ENCODE peak calls at places on chromosomes 6 and 20, in eight cellular contexts. One of them, this sample, is unnamed. For H3K9me3, the result is how much of the 10 kb centered on the place peaks cover.

GRCh38 chr20:11902264-11902663 is 15.4 kb upstream of the BTBD3 start:
- DNase-seq in A549: no peak
- DNase-seq in prostate gland: no peak
- DNase-seq in CD8-positive, alpha-beta memory T cell: no peak
- DNase-seq in CD8-positive, alpha-beta T cell: no peak
- DNase-seq in breast epithelium: no peak
- DNase-seq in Peyer's patch: no peak
- DNase-seq in adrenal gland: no peak
- DNase-seq in this sample: no peak

GRCh38 chr6:225121-225721 is 67.1 kb upstream of the DUSP22 start:
- DNase-seq in Peyer's patch: peak
- DNase-seq in breast epithelium: peak
- DNase-seq in adrenal gland: no peak
- DNase-seq in prostate gland: no peak
- DNase-seq in A549: no peak
- DNase-seq in CD8-positive, alpha-beta T cell: no peak
- DNase-seq in CD8-positive, alpha-beta memory T cell: no peak
- DNase-seq in this sample: no peak

GRCh38 chr6:4603291-4603690 is 172.9 kb upstream of the CDYL start:
- DNase-seq in adrenal gland: peak
- DNase-seq in Peyer's patch: peak
- DNase-seq in CD8-positive, alpha-beta memory T cell: no peak
- DNase-seq in A549: no peak
- DNase-seq in breast epithelium: no peak
- DNase-seq in prostate gland: no peak
- DNase-seq in CD8-positive, alpha-beta T cell: no peak
- DNase-seq in this sample: no peak

GRCh38 chr6:82781805-82782204 is 283.8 kb downstream of the UBE3D start:
- DNase-seq in CD8-positive, alpha-beta T cell: no peak
- DNase-seq in breast epithelium: no peak
- DNase-seq in adrenal gland: no peak
- DNase-seq in prostate gland: no peak
- DNase-seq in CD8-positive, alpha-beta memory T cell: no peak
- DNase-seq in A549: no peak
- DNase-seq in Peyer's patch: no peak
- DNase-seq in this sample: no peak

GRCh38 chr6:162728706-162729105 is 932 bp downstream of the PACRG start:
- DNase-seq in CD8-positive, alpha-beta memory T cell: no peak
- DNase-seq in Peyer's patch: no peak
- DNase-seq in A549: no peak
- DNase-seq in breast epithelium: no peak
- DNase-seq in CD8-positive, alpha-beta T cell: no peak
- DNase-seq in adrenal gland: no peak
- DNase-seq in prostate gland: no peak
- DNase-seq in this sample: no peak

GRCh38 chr20:52083627-52084232 is 107.8 kb downstream of the ZFP64 start:
- DNase-seq in Peyer's patch: no peak
- DNase-seq in adrenal gland: peak
- DNase-seq in prostate gland: peak
- DNase-seq in A549: peak
- DNase-seq in CD8-positive, alpha-beta T cell: no peak
- DNase-seq in CD8-positive, alpha-beta memory T cell: no peak
- DNase-seq in breast epithelium: peak
- DNase-seq in this sample: no peak

GRCh38 chr6:129353067-129353466 is 356.9 kb downstream of the ARHGAP18 start:
- DNase-seq in Peyer's patch: no peak
- DNase-seq in CD8-positive, alpha-beta T cell: no peak
- DNase-seq in prostate gland: peak
- DNase-seq in A549: no peak
- DNase-seq in CD8-positive, alpha-beta memory T cell: no peak
- DNase-seq in adrenal gland: no peak
- DNase-seq in breast epithelium: no peak
- DNase-seq in this sample: no peak

GRCh38 chr6:24927985-24928735 is 7.6 kb downstream of the RIPOR2 start:
- DNase-seq in breast epithelium: no peak
- DNase-seq in Peyer's patch: no peak
- DNase-seq in prostate gland: no peak
- DNase-seq in A549: no peak
- DNase-seq in adrenal gland: no peak
- DNase-seq in CD8-positive, alpha-beta T cell: no peak
- DNase-seq in CD8-positive, alpha-beta memory T cell: no peak
- DNase-seq in this sample: no peak

GRCh38 chr6:56860466-56860865 is 94.4 kb upstream of the BEND6 start:
- DNase-seq in CD8-positive, alpha-beta T cell: no peak
- DNase-seq in prostate gland: no peak
- DNase-seq in breast epithelium: no peak
- DNase-seq in CD8-positive, alpha-beta memory T cell: no peak
- DNase-seq in adrenal gland: no peak
- DNase-seq in A549: no peak
- DNase-seq in Peyer's patch: no peak
- DNase-seq in this sample: no peak

GRCh38 chr6:35310265-35310831 is 12.7 kb downstream of the DEF6 start:
- DNase-seq in CD8-positive, alpha-beta T cell: no peak
- DNase-seq in breast epithelium: no peak
- DNase-seq in Peyer's patch: no peak
- DNase-seq in CD8-positive, alpha-beta memory T cell: peak
- DNase-seq in prostate gland: no peak
- DNase-seq in A549: no peak
- DNase-seq in adrenal gland: no peak
- DNase-seq in this sample: no peak

GRCh38 chr6:109443425-109443950 is 3.0 kb downstream of the SMPD2 start:
- DNase-seq in CD8-positive, alpha-beta memory T cell: no peak
- DNase-seq in breast epithelium: no peak
- DNase-seq in adrenal gland: no peak
- DNase-seq in A549: no peak
- DNase-seq in prostate gland: no peak
- DNase-seq in Peyer's patch: no peak
- DNase-seq in CD8-positive, alpha-beta T cell: no peak
- DNase-seq in this sample: no peak

GRCh38 chr6:33958208-33958862 is 154.5 kb upstream of the MLN start:
- DNase-seq in CD8-positive, alpha-beta T cell: no peak
- DNase-seq in A549: no peak
- DNase-seq in CD8-positive, alpha-beta memory T cell: no peak
- DNase-seq in breast epithelium: no peak
- DNase-seq in adrenal gland: no peak
- DNase-seq in prostate gland: no peak
- DNase-seq in Peyer's patch: no peak
- DNase-seq in this sample: no peak

GRCh38 chr6:151523034-151523433 is 29.2 kb downstream of the CCDC170 start:
- DNase-seq in CD8-positive, alpha-beta memory T cell: no peak
- DNase-seq in prostate gland: no peak
- DNase-seq in breast epithelium: no peak
- DNase-seq in adrenal gland: no peak
- DNase-seq in Peyer's patch: no peak
- DNase-seq in CD8-positive, alpha-beta T cell: no peak
- DNase-seq in A549: no peak
- DNase-seq in this sample: no peak
- H3K9me3 ChIP-seq in CD8-positive, alpha-beta memory T cell: under half
- H3K9me3 ChIP-seq in prostate gland: under half
- H3K9me3 ChIP-seq in breast epithelium: under half
- H3K9me3 ChIP-seq in adrenal gland: under half
- H3K9me3 ChIP-seq in Peyer's patch: under half
- H3K9me3 ChIP-seq in CD8-positive, alpha-beta T cell: under half
- H3K9me3 ChIP-seq in A549: under half
- H3K9me3 ChIP-seq in this sample: under half

GRCh38 chr20:56212071-56212470 is 36.5 kb upstream of the MC3R start:
- DNase-seq in breast epithelium: no peak
- DNase-seq in A549: no peak
- DNase-seq in prostate gland: no peak
- DNase-seq in CD8-positive, alpha-beta T cell: no peak
- DNase-seq in Peyer's patch: no peak
- DNase-seq in CD8-positive, alpha-beta memory T cell: no peak
- DNase-seq in adrenal gland: no peak
- DNase-seq in this sample: no peak
- H3K9me3 ChIP-seq in breast epithelium: under half
- H3K9me3 ChIP-seq in A549: under half
- H3K9me3 ChIP-seq in prostate gland: under half
- H3K9me3 ChIP-seq in CD8-positive, alpha-beta T cell: under half
- H3K9me3 ChIP-seq in Peyer's patch: under half
- H3K9me3 ChIP-seq in CD8-positive, alpha-beta memory T cell: under half
- H3K9me3 ChIP-seq in adrenal gland: under half
- H3K9me3 ChIP-seq in this sample: under half

GRCh38 chr6:141349710-141350109 is 783.0 kb upstream of the GJE1 start:
- DNase-seq in CD8-positive, alpha-beta memory T cell: no peak
- DNase-seq in CD8-positive, alpha-beta T cell: no peak
- DNase-seq in adrenal gland: no peak
- DNase-seq in breast epithelium: no peak
- DNase-seq in Peyer's patch: no peak
- DNase-seq in A549: no peak
- DNase-seq in prostate gland: no peak
- DNase-seq in this sample: no peak
- H3K9me3 ChIP-seq in CD8-positive, alpha-beta memory T cell: under half
- H3K9me3 ChIP-seq in CD8-positive, alpha-beta T cell: under half
- H3K9me3 ChIP-seq in adrenal gland: under half
- H3K9me3 ChIP-seq in breast epithelium: under half
- H3K9me3 ChIP-seq in Peyer's patch: under half
- H3K9me3 ChIP-seq in A549: under half
- H3K9me3 ChIP-seq in prostate gland: under half
- H3K9me3 ChIP-seq in this sample: under half

GRCh38 chr6:74717591-74717990 is 488.3 kb downstream of the COL12A1 start:
- DNase-seq in A549: no peak
- DNase-seq in prostate gland: no peak
- DNase-seq in CD8-positive, alpha-beta T cell: no peak
- DNase-seq in CD8-positive, alpha-beta memory T cell: no peak
- DNase-seq in adrenal gland: no peak
- DNase-seq in breast epithelium: no peak
- DNase-seq in Peyer's patch: no peak
- DNase-seq in this sample: no peak
- H3K9me3 ChIP-seq in A549: under half
- H3K9me3 ChIP-seq in prostate gland: under half
- H3K9me3 ChIP-seq in CD8-positive, alpha-beta T cell: under half
- H3K9me3 ChIP-seq in CD8-positive, alpha-beta memory T cell: under half
- H3K9me3 ChIP-seq in adrenal gland: under half
- H3K9me3 ChIP-seq in breast epithelium: under half
- H3K9me3 ChIP-seq in Peyer's patch: under half
- H3K9me3 ChIP-seq in this sample: under half

GRCh38 chr20:20211988-20212518 is 155.9 kb upstream of the INSM1 start:
- DNase-seq in breast epithelium: no peak
- DNase-seq in prostate gland: no peak
- DNase-seq in adrenal gland: no peak
- DNase-seq in CD8-positive, alpha-beta T cell: no peak
- DNase-seq in CD8-positive, alpha-beta memory T cell: no peak
- DNase-seq in Peyer's patch: no peak
- DNase-seq in A549: no peak
- DNase-seq in this sample: no peak
- H3K9me3 ChIP-seq in breast epithelium: under half
- H3K9me3 ChIP-seq in prostate gland: under half
- H3K9me3 ChIP-seq in adrenal gland: under half
- H3K9me3 ChIP-seq in CD8-positive, alpha-beta T cell: under half
- H3K9me3 ChIP-seq in CD8-positive, alpha-beta memory T cell: under half
- H3K9me3 ChIP-seq in Peyer's patch: under half
- H3K9me3 ChIP-seq in A549: under half
- H3K9me3 ChIP-seq in this sample: under half

GRCh38 chr6:124670801-124671200 is 291.4 kb upstream of the RNF217 start:
- DNase-seq in prostate gland: no peak
- DNase-seq in Peyer's patch: no peak
- DNase-seq in CD8-positive, alpha-beta T cell: no peak
- DNase-seq in CD8-positive, alpha-beta memory T cell: no peak
- DNase-seq in A549: no peak
- DNase-seq in adrenal gland: no peak
- DNase-seq in breast epithelium: no peak
- DNase-seq in this sample: no peak

GRCh38 chr6:124679392-124679791 is 282.8 kb upstream of the RNF217 start:
- DNase-seq in Peyer's patch: no peak
- DNase-seq in prostate gland: no peak
- DNase-seq in A549: no peak
- DNase-seq in CD8-positive, alpha-beta T cell: no peak
- DNase-seq in CD8-positive, alpha-beta memory T cell: no peak
- DNase-seq in adrenal gland: no peak
- DNase-seq in breast epithelium: no peak
- DNase-seq in this sample: no peak

GRCh38 chr6:124674042-124674441 is 288.2 kb upstream of the RNF217 start:
- DNase-seq in breast epithelium: no peak
- DNase-seq in adrenal gland: no peak
- DNase-seq in prostate gland: no peak
- DNase-seq in A549: no peak
- DNase-seq in CD8-positive, alpha-beta T cell: no peak
- DNase-seq in Peyer's patch: no peak
- DNase-seq in CD8-positive, alpha-beta memory T cell: no peak
- DNase-seq in this sample: no peak

GRCh38 chr6:124677874-124678273 is 284.4 kb upstream of the RNF217 start:
- DNase-seq in Peyer's patch: no peak
- DNase-seq in prostate gland: no peak
- DNase-seq in CD8-positive, alpha-beta T cell: no peak
- DNase-seq in CD8-positive, alpha-beta memory T cell: no peak
- DNase-seq in adrenal gland: no peak
- DNase-seq in A549: no peak
- DNase-seq in breast epithelium: no peak
- DNase-seq in this sample: no peak

GRCh38 chr6:124676033-124676432 is 286.2 kb upstream of the RNF217 start:
- DNase-seq in CD8-positive, alpha-beta T cell: no peak
- DNase-seq in Peyer's patch: no peak
- DNase-seq in CD8-positive, alpha-beta memory T cell: no peak
- DNase-seq in A549: no peak
- DNase-seq in prostate gland: no peak
- DNase-seq in breast epithelium: no peak
- DNase-seq in adrenal gland: no peak
- DNase-seq in this sample: no peak
- H3K9me3 ChIP-seq in CD8-positive, alpha-beta T cell: under half
- H3K9me3 ChIP-seq in Peyer's patch: under half
- H3K9me3 ChIP-seq in CD8-positive, alpha-beta memory T cell: under half
- H3K9me3 ChIP-seq in A549: under half
- H3K9me3 ChIP-seq in prostate gland: under half
- H3K9me3 ChIP-seq in breast epithelium: half or more
- H3K9me3 ChIP-seq in adrenal gland: under half
- H3K9me3 ChIP-seq in this sample: under half

DNA sequence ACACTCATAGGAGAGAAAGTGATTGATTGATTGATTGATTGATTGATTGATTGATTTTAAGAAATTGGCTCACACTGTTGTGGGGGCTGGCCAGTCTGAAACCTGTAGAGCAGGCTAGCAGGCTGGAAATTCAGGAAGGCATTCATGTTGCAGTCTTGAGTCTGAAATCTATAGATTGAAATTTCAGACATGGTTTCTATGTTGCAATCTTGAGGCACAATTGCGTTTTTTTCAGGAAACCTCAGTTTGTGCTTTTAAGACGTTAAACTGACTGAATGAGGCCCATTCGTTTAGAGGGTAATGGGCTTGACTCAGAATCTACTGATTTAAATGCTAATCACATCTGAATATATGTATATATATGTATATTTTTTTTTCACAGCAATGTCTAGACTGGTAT is 106.3 kb downstream of the STXBP5 start:
- DNase-seq in prostate gland: no peak
- DNase-seq in CD8-positive, alpha-beta memory T cell: no peak
- DNase-seq in A549: no peak
- DNase-seq in breast epithelium: no peak
- DNase-seq in Peyer's patch: no peak
- DNase-seq in CD8-positive, alpha-beta T cell: no peak
- DNase-seq in adrenal gland: no peak
- DNase-seq in this sample: no peak
- H3K9me3 ChIP-seq in prostate gland: under half
- H3K9me3 ChIP-seq in CD8-positive, alpha-beta memory T cell: under half
- H3K9me3 ChIP-seq in A549: under half
- H3K9me3 ChIP-seq in breast epithelium: under half
- H3K9me3 ChIP-seq in Peyer's patch: under half
- H3K9me3 ChIP-seq in CD8-positive, alpha-beta T cell: under half
- H3K9me3 ChIP-seq in adrenal gland: under half
- H3K9me3 ChIP-seq in this sample: under half

DNA sequence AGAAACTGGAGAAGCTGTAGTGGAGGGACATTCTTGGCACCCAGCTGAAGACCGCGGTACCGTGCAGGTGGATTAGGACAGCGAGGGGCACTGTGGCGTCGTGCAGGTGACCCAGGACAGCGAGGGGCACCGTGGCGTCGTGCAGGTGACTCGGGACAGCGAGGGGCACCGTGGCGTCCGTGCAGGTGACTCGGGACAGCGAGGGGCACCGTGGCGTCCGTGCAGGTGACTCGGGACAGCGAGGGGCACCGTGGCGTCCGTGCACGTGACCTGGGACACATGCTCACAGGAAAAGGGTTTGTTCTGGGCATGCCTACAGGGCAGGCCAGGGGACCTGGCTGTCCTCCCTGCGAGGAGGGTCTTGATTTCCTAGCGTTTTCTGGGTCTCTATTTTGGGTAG is 29.2 kb upstream of the SMOC2 start:
- DNase-seq in adrenal gland: no peak
- DNase-seq in A549: no peak
- DNase-seq in breast epithelium: no peak
- DNase-seq in Peyer's patch: no peak
- DNase-seq in CD8-positive, alpha-beta memory T cell: no peak
- DNase-seq in prostate gland: no peak
- DNase-seq in CD8-positive, alpha-beta T cell: no peak
- DNase-seq in this sample: no peak
- H3K9me3 ChIP-seq in adrenal gland: under half
- H3K9me3 ChIP-seq in A549: under half
- H3K9me3 ChIP-seq in breast epithelium: under half
- H3K9me3 ChIP-seq in Peyer's patch: under half
- H3K9me3 ChIP-seq in CD8-positive, alpha-beta memory T cell: under half
- H3K9me3 ChIP-seq in prostate gland: under half
- H3K9me3 ChIP-seq in CD8-positive, alpha-beta T cell: under half
- H3K9me3 ChIP-seq in this sample: under half

This sample was measured in CD4-positive, CD25-positive, alpha-beta regulatory T cell.